ENCODE peak calls at places on chromosomes 12 and 14, in eight cellular contexts. S is IMR-90; Q is activated gamma-delta T cell treated with Interleukin-2 at 50 U/mL for 16 hours; Z is RPMI7951; W is sigmoid colon; O is NCI-H1417; G is T-helper 1 cell; P is CD8-positive, alpha-beta memory T cell. X is an unnamed sample.

GRCh38 chr12:67531519-67531918 is 117.0 kb upstream of the DYRK2 start:
- DNase-seq in Z (peak), W (no peak), S (no peak), O (no peak), P (no peak), Q (no peak), G (no peak), X (no peak)

GRCh38 chr12:82781288-82782078 is 94.8 kb downstream of the TMTC2 start:
- DNase-seq in S (no peak), O (no peak), P (no peak), W (no peak), Q (no peak), G (no peak), Z (peak), X (no peak)

GRCh38 chr12:713281-713875 is 39.0 kb upstream of the WNK1 start:
- DNase-seq in O (no peak), S (no peak), G (no peak), Q (no peak), Z (no peak), P (no peak), W (no peak), X (no peak)

GRCh38 chr12:40208707-40209106 is 16.1 kb upstream of the LRRK2 start:
- DNase-seq in Q (no peak), O (no peak), W (no peak), P (no peak), S (no peak), G (no peak), Z (no peak), X (peak)

GRCh38 chr12:16346931-16347330 is 514 bp upstream of the MGST1 start:
- DNase-seq in Z (no peak), O (no peak), G (no peak), W (no peak), Q (no peak), S (no peak), P (no peak), X (no peak)

GRCh38 chr14:74018029-74018703 is 922 bp downstream of the ENTPD5 start:
- DNase-seq in G (no peak), O (no peak), W (no peak), P (no peak), S (peak), Z (peak), Q (no peak), X (no peak)

GRCh38 chr12:47717443-47718193 is 7.7 kb downstream of the ENDOU start:
- DNase-seq in O (peak), Z (peak), G (peak), S (peak), P (no peak), Q (peak), W (peak), X (peak)

GRCh38 chr12:22974865-22975264 is 349.9 kb downstream of the ETNK1 start:
- DNase-seq in O (no peak), Z (peak), Q (no peak), S (peak), P (no peak), G (no peak), W (no peak), X (no peak)

GRCh38 chr14:105039458-105040205 is 18.7 kb upstream of the CDCA4 start:
- DNase-seq in Z (no peak), G (no peak), P (no peak), W (no peak), O (no peak), Q (no peak), S (no peak), X (no peak)

GRCh38 chr14:57492859-57493258 is 798 bp downstream of the CCDC198 start:
- DNase-seq in S (peak), P (no peak), G (no peak), Z (peak), W (no peak), Q (no peak), O (no peak), X (no peak)

GRCh38 chr12:124762791-124763593 is 100.7 kb downstream of the SCARB1 start:
- DNase-seq in Q (no peak), Z (no peak), S (no peak), P (no peak), G (no peak), O (no peak), W (no peak), X (no peak)

GRCh38 chr12:85280984-85281946 is 1.2 kb downstream of the ALX1 start:
- DNase-seq in W (no peak), O (no peak), Z (peak), G (no peak), S (no peak), P (no peak), Q (no peak), X (no peak)

GRCh38 chr12:10771132-10771733 is 31.2 kb downstream of the TAS2R7 start:
- DNase-seq in Q (no peak), O (peak), P (no peak), Z (peak), W (no peak), G (no peak), S (peak), X (no peak)